ENCODE peak calls at places on chromosome 7, in five cellular contexts. Z is kidney; D is RCC 7860; V is non-pigmented ciliary epithelial cell; R is naive thymus-derived CD4-positive, alpha-beta T cell. I is an unnamed sample.

GRCh38 chr7:101018271-101019167 is 1.4 kb upstream of the MUC17 start:
- DNase-seq in Z (no peak), D (no peak), V (no peak), R (no peak), I (no peak)

GRCh38 chr7:139777948-139778841 is at the start of gene HIPK2:
- DNase-seq in Z (peak), D (peak), V (no peak), R (peak), I (no peak)

GRCh38 chr7:100019908-100020307 is 4.5 kb downstream of the ZKSCAN1 start:
- DNase-seq in Z (no peak), D (no peak), V (no peak), R (no peak), I (no peak)

GRCh38 chr7:45146531-45147379 is 10.8 kb upstream of the RAMP3 start:
- DNase-seq in Z (peak), D (no peak), V (no peak), R (no peak), I (no peak)

GRCh38 chr7:22561895-22562593 is 62.1 kb upstream of the STEAP1B start:
- DNase-seq in Z (no peak), D (peak), V (no peak), R (no peak), I (no peak)

GRCh38 chr7:139252451-139252850 is 21.4 kb downstream of the UBN2 start:
- DNase-seq in Z (no peak), D (no peak), V (peak), R (no peak), I (no peak)

GRCh38 chr7:73645643-73646182 is 21.4 kb upstream of the MLXIPL start:
- DNase-seq in Z (no peak), D (no peak), V (no peak), R (no peak), I (no peak)

GRCh38 chr7:112010994-112011393 is 195.2 kb downstream of the DOCK4 start:
- DNase-seq in Z (no peak), D (no peak), V (no peak), R (no peak), I (no peak)

GRCh38 chr7:28018446-28018845 is 162.1 kb downstream of the JAZF1 start:
- DNase-seq in Z (no peak), D (no peak), V (no peak), R (no peak), I (no peak)